ENCODE peak calls at places on chromosomes 5 and 9, in nine cellular contexts. One of them, this sample, is unnamed. For H3K4me1, the result is how much of the 10 kb centered on the place peaks cover.

GRCh38 chr9:95078934-95079333 is 238.6 kb downstream of the FANCC start:
- DNase-seq in sigmoid colon: peak
- DNase-seq in breast epithelium: no peak
- DNase-seq in H9: peak
- DNase-seq in adrenal gland: no peak
- DNase-seq in A549: no peak
- DNase-seq in uterus: peak
- DNase-seq in left ventricle myocardium inferior: no peak
- DNase-seq in heart left ventricle: no peak
- DNase-seq in this sample: no peak

GRCh38 chr9:8186553-8186952 is 387.0 kb upstream of the DMAC1 start:
- DNase-seq in sigmoid colon: no peak
- DNase-seq in breast epithelium: no peak
- DNase-seq in H9: no peak
- DNase-seq in adrenal gland: no peak
- DNase-seq in A549: no peak
- DNase-seq in uterus: no peak
- DNase-seq in left ventricle myocardium inferior: no peak
- DNase-seq in heart left ventricle: no peak
- DNase-seq in this sample: no peak

GRCh38 chr5:112064956-112065355 is 308.0 kb upstream of the NREP start:
- DNase-seq in sigmoid colon: no peak
- DNase-seq in breast epithelium: no peak
- DNase-seq in H9: no peak
- DNase-seq in adrenal gland: no peak
- DNase-seq in A549: no peak
- DNase-seq in uterus: no peak
- DNase-seq in left ventricle myocardium inferior: no peak
- DNase-seq in heart left ventricle: no peak
- DNase-seq in this sample: no peak

GRCh38 chr9:102497709-102498108 is 497.4 kb upstream of the CYLC2 start:
- DNase-seq in sigmoid colon: no peak
- DNase-seq in breast epithelium: no peak
- DNase-seq in H9: peak
- DNase-seq in adrenal gland: no peak
- DNase-seq in A549: no peak
- DNase-seq in uterus: no peak
- DNase-seq in left ventricle myocardium inferior: no peak
- DNase-seq in heart left ventricle: no peak
- DNase-seq in this sample: no peak

GRCh38 chr9:38482918-38483592 is 58.8 kb upstream of the IGFBPL1 start:
- DNase-seq in sigmoid colon: no peak
- DNase-seq in breast epithelium: no peak
- DNase-seq in H9: no peak
- DNase-seq in adrenal gland: no peak
- DNase-seq in A549: no peak
- DNase-seq in uterus: no peak
- DNase-seq in left ventricle myocardium inferior: no peak
- DNase-seq in heart left ventricle: no peak
- DNase-seq in this sample: no peak

GRCh38 chr5:60823574-60823973 is 20.5 kb downstream of the ELOVL7 start:
- DNase-seq in sigmoid colon: no peak
- DNase-seq in breast epithelium: no peak
- DNase-seq in H9: no peak
- DNase-seq in adrenal gland: no peak
- DNase-seq in A549: no peak
- DNase-seq in uterus: no peak
- DNase-seq in left ventricle myocardium inferior: no peak
- DNase-seq in heart left ventricle: no peak
- DNase-seq in this sample: no peak

GRCh38 chr5:169350016-169350415 is 49.1 kb upstream of the SLIT3 start:
- DNase-seq in sigmoid colon: no peak
- DNase-seq in breast epithelium: no peak
- DNase-seq in H9: no peak
- DNase-seq in adrenal gland: no peak
- DNase-seq in A549: peak
- DNase-seq in uterus: no peak
- DNase-seq in left ventricle myocardium inferior: no peak
- DNase-seq in heart left ventricle: no peak
- DNase-seq in this sample: no peak

GRCh38 chr9:26880262-26880661 is 12.3 kb downstream of the CAAP1 start:
- DNase-seq in sigmoid colon: no peak
- DNase-seq in breast epithelium: no peak
- DNase-seq in H9: no peak
- DNase-seq in adrenal gland: no peak
- DNase-seq in A549: no peak
- DNase-seq in uterus: no peak
- DNase-seq in left ventricle myocardium inferior: no peak
- DNase-seq in heart left ventricle: no peak
- DNase-seq in this sample: no peak

GRCh38 chr5:117893211-117893610 is 1095.1 kb downstream of the DTWD2 start:
- DNase-seq in sigmoid colon: no peak
- DNase-seq in breast epithelium: no peak
- DNase-seq in H9: no peak
- DNase-seq in adrenal gland: no peak
- DNase-seq in A549: no peak
- DNase-seq in uterus: no peak
- DNase-seq in left ventricle myocardium inferior: no peak
- DNase-seq in heart left ventricle: no peak
- DNase-seq in this sample: no peak

GRCh38 chr9:93665566-93666278 is 89.3 kb downstream of the PHF2 start:
- DNase-seq in sigmoid colon: peak
- DNase-seq in breast epithelium: no peak
- DNase-seq in H9: peak
- DNase-seq in adrenal gland: peak
- DNase-seq in A549: no peak
- DNase-seq in uterus: peak
- DNase-seq in left ventricle myocardium inferior: peak
- DNase-seq in heart left ventricle: no peak
- DNase-seq in this sample: peak

GRCh38 chr5:2173067-2173466 is 290.3 kb upstream of the IRX4 start:
- DNase-seq in sigmoid colon: no peak
- DNase-seq in breast epithelium: no peak
- DNase-seq in H9: no peak
- DNase-seq in adrenal gland: no peak
- DNase-seq in A549: no peak
- DNase-seq in uterus: no peak
- DNase-seq in left ventricle myocardium inferior: no peak
- DNase-seq in heart left ventricle: no peak
- DNase-seq in this sample: no peak

GRCh38 chr5:116032094-116032517 is at the start of gene ARL14EPL:
- DNase-seq in sigmoid colon: no peak
- DNase-seq in breast epithelium: no peak
- DNase-seq in H9: no peak
- DNase-seq in adrenal gland: peak
- DNase-seq in A549: peak
- DNase-seq in uterus: no peak
- DNase-seq in left ventricle myocardium inferior: peak
- DNase-seq in heart left ventricle: peak
- DNase-seq in this sample: no peak

GRCh38 chr5:165620394-165620793 is 2115.0 kb downstream of the MAT2B start:
- DNase-seq in sigmoid colon: peak
- DNase-seq in breast epithelium: no peak
- DNase-seq in H9: no peak
- DNase-seq in adrenal gland: peak
- DNase-seq in A549: no peak
- DNase-seq in uterus: no peak
- DNase-seq in left ventricle myocardium inferior: no peak
- DNase-seq in heart left ventricle: no peak
- DNase-seq in this sample: no peak

GRCh38 chr5:107391787-107392186 is 278.9 kb downstream of the EFNA5 start:
- DNase-seq in sigmoid colon: no peak
- DNase-seq in breast epithelium: no peak
- DNase-seq in H9: no peak
- DNase-seq in adrenal gland: no peak
- DNase-seq in A549: no peak
- DNase-seq in uterus: no peak
- DNase-seq in left ventricle myocardium inferior: no peak
- DNase-seq in heart left ventricle: no peak
- DNase-seq in this sample: no peak

GRCh38 chr5:107393846-107394245 is 276.9 kb downstream of the EFNA5 start:
- DNase-seq in sigmoid colon: no peak
- DNase-seq in breast epithelium: no peak
- DNase-seq in H9: no peak
- DNase-seq in adrenal gland: no peak
- DNase-seq in A549: no peak
- DNase-seq in uterus: no peak
- DNase-seq in left ventricle myocardium inferior: no peak
- DNase-seq in heart left ventricle: no peak
- DNase-seq in this sample: no peak

GRCh38 chr5:107396351-107396690 is 274.4 kb downstream of the EFNA5 start:
- DNase-seq in sigmoid colon: no peak
- DNase-seq in breast epithelium: no peak
- DNase-seq in H9: no peak
- DNase-seq in adrenal gland: no peak
- DNase-seq in A549: no peak
- DNase-seq in uterus: no peak
- DNase-seq in left ventricle myocardium inferior: no peak
- DNase-seq in heart left ventricle: no peak
- DNase-seq in this sample: no peak

GRCh38 chr5:107398703-107399102 is 272.0 kb downstream of the EFNA5 start:
- DNase-seq in sigmoid colon: no peak
- DNase-seq in breast epithelium: no peak
- DNase-seq in H9: no peak
- DNase-seq in adrenal gland: no peak
- DNase-seq in A549: no peak
- DNase-seq in uterus: no peak
- DNase-seq in left ventricle myocardium inferior: no peak
- DNase-seq in heart left ventricle: no peak
- DNase-seq in this sample: no peak

GRCh38 chr5:107395632-107396350 is 274.9 kb downstream of the EFNA5 start:
- DNase-seq in sigmoid colon: no peak
- DNase-seq in breast epithelium: no peak
- DNase-seq in H9: no peak
- DNase-seq in adrenal gland: no peak
- DNase-seq in A549: no peak
- DNase-seq in uterus: no peak
- DNase-seq in left ventricle myocardium inferior: no peak
- DNase-seq in heart left ventricle: no peak
- DNase-seq in this sample: no peak
- H3K27ac ChIP-seq in sigmoid colon: no peak
- H3K27ac ChIP-seq in breast epithelium: no peak
- H3K27ac ChIP-seq in H9: no peak
- H3K27ac ChIP-seq in adrenal gland: no peak
- H3K27ac ChIP-seq in A549: no peak
- H3K27ac ChIP-seq in uterus: no peak
- H3K27ac ChIP-seq in left ventricle myocardium inferior: no peak
- H3K27ac ChIP-seq in heart left ventricle: no peak
- H3K27ac ChIP-seq in this sample: no peak

GRCh38 chr5:102583663-102584062 is 84.9 kb upstream of the SLCO6A1 start:
- DNase-seq in sigmoid colon: no peak
- DNase-seq in breast epithelium: no peak
- DNase-seq in H9: no peak
- DNase-seq in adrenal gland: no peak
- DNase-seq in A549: peak
- DNase-seq in uterus: no peak
- DNase-seq in left ventricle myocardium inferior: no peak
- DNase-seq in heart left ventricle: no peak
- DNase-seq in this sample: no peak
- TF ChIP-seq CTCF in sigmoid colon: peak
- TF ChIP-seq CTCF in breast epithelium: peak
- TF ChIP-seq CTCF in H9: peak
- TF ChIP-seq CTCF in adrenal gland: peak
- TF ChIP-seq CTCF in A549: peak
- TF ChIP-seq CTCF in uterus: peak
- TF ChIP-seq CTCF in left ventricle myocardium inferior: peak
- TF ChIP-seq CTCF in heart left ventricle: peak
- TF ChIP-seq CTCF in this sample: peak

GRCh38 chr9:130779153-130779855 is 55.8 kb upstream of the ABL1 start:
- DNase-seq in sigmoid colon: peak
- DNase-seq in breast epithelium: no peak
- DNase-seq in H9: no peak
- DNase-seq in adrenal gland: no peak
- DNase-seq in A549: peak
- DNase-seq in uterus: peak
- DNase-seq in left ventricle myocardium inferior: no peak
- DNase-seq in heart left ventricle: no peak
- DNase-seq in this sample: no peak
- H3K4me1 ChIP-seq in sigmoid colon: half or more
- H3K4me1 ChIP-seq in breast epithelium: under half
- H3K4me1 ChIP-seq in H9: under half
- H3K4me1 ChIP-seq in adrenal gland: under half
- H3K4me1 ChIP-seq in A549: under half
- H3K4me1 ChIP-seq in uterus: under half
- H3K4me1 ChIP-seq in left ventricle myocardium inferior: half or more
- H3K4me1 ChIP-seq in heart left ventricle: under half
- H3K4me1 ChIP-seq in this sample: under half

GRCh38 chr5:153619706-153620105 is 129.2 kb downstream of the GRIA1 start:
- DNase-seq in sigmoid colon: no peak
- DNase-seq in breast epithelium: no peak
- DNase-seq in H9: no peak
- DNase-seq in adrenal gland: no peak
- DNase-seq in A549: no peak
- DNase-seq in uterus: no peak
- DNase-seq in left ventricle myocardium inferior: no peak
- DNase-seq in heart left ventricle: no peak
- DNase-seq in this sample: no peak

GRCh38 chr5:153618307-153618706 is 127.8 kb downstream of the GRIA1 start:
- DNase-seq in sigmoid colon: no peak
- DNase-seq in breast epithelium: no peak
- DNase-seq in H9: no peak
- DNase-seq in adrenal gland: no peak
- DNase-seq in A549: no peak
- DNase-seq in uterus: no peak
- DNase-seq in left ventricle myocardium inferior: no peak
- DNase-seq in heart left ventricle: no peak
- DNase-seq in this sample: no peak

GRCh38 chr5:153613143-153613542 is 122.7 kb downstream of the GRIA1 start:
- DNase-seq in sigmoid colon: no peak
- DNase-seq in breast epithelium: no peak
- DNase-seq in H9: no peak
- DNase-seq in adrenal gland: no peak
- DNase-seq in A549: no peak
- DNase-seq in uterus: no peak
- DNase-seq in left ventricle myocardium inferior: no peak
- DNase-seq in heart left ventricle: no peak
- DNase-seq in this sample: no peak

GRCh38 chr5:153618857-153619256 is 128.4 kb downstream of the GRIA1 start:
- DNase-seq in sigmoid colon: no peak
- DNase-seq in breast epithelium: no peak
- DNase-seq in H9: no peak
- DNase-seq in adrenal gland: no peak
- DNase-seq in A549: no peak
- DNase-seq in uterus: no peak
- DNase-seq in left ventricle myocardium inferior: no peak
- DNase-seq in heart left ventricle: no peak
- DNase-seq in this sample: no peak

GRCh38 chr5:153617190-153617589 is 126.7 kb downstream of the GRIA1 start:
- DNase-seq in sigmoid colon: no peak
- DNase-seq in breast epithelium: no peak
- DNase-seq in H9: no peak
- DNase-seq in adrenal gland: no peak
- DNase-seq in A549: no peak
- DNase-seq in uterus: no peak
- DNase-seq in left ventricle myocardium inferior: no peak
- DNase-seq in heart left ventricle: no peak
- DNase-seq in this sample: no peak
- H3K27ac ChIP-seq in sigmoid colon: no peak
- H3K27ac ChIP-seq in breast epithelium: no peak
- H3K27ac ChIP-seq in H9: no peak
- H3K27ac ChIP-seq in adrenal gland: no peak
- H3K27ac ChIP-seq in A549: no peak
- H3K27ac ChIP-seq in uterus: no peak
- H3K27ac ChIP-seq in left ventricle myocardium inferior: no peak
- H3K27ac ChIP-seq in heart left ventricle: no peak
- H3K27ac ChIP-seq in this sample: no peak

This sample was measured in RWPE2.